ENCODE peak calls at places on chromosomes 11 and 22, in ten cellular contexts. S is NCI-H510A, G is LoVo, X is activated T-cell treated with anti-CD3 and anti-CD28 coated beads for 24 hours, A is heart left ventricle, L is NCI-H460, N is T-helper 1 cell, I is SHP77 treated with DMSO at 0.1 percent for 48 hours, U is iris pigment epithelial cell, Q is NCI-H1105. V is an unnamed sample.

GRCh38 chr22:18076060-18076497 is 1.7 kb upstream of the PEX26 start:
- DNase-seq in X (peak), A (peak), N (no peak), I (peak), L (peak), G (peak), Q (peak), U (peak), S (peak), V (peak)

GRCh38 chr22:32237021-32237420 is 18.1 kb downstream of the SLC5A4 start:
- DNase-seq in U (no peak), A (no peak), G (no peak), N (no peak), Q (no peak), X (no peak), S (no peak), L (no peak), I (no peak), V (no peak)

GRCh38 chr22:20429254-20430100 is 8.1 kb downstream of the SCARF2 start:
- DNase-seq in L (no peak), U (no peak), G (peak), I (no peak), A (no peak), N (peak), S (no peak), Q (peak), X (peak), V (no peak)

GRCh38 chr11:4606231-4607015 is 1.6 kb downstream of the TRIM68 start:
- DNase-seq in Q (peak), S (no peak), L (no peak), I (no peak), X (no peak), G (no peak), A (no peak), U (peak), N (no peak), V (no peak)

GRCh38 chr11:94731921-94732601 is 36.1 kb upstream of the AMOTL1 start:
- DNase-seq in I (no peak), Q (no peak), A (peak), L (peak), G (no peak), U (peak), X (no peak), S (no peak), N (no peak), V (peak)

GRCh38 chr22:35266277-35266676 is 9.0 kb downstream of the HMGXB4 start:
- DNase-seq in X (no peak), N (no peak), Q (no peak), G (no peak), I (no peak), A (no peak), U (no peak), S (no peak), L (no peak), V (no peak)

GRCh38 chr11:101215069-101215468 is 85.5 kb upstream of the PGR start:
- DNase-seq in G (no peak), X (no peak), Q (no peak), S (no peak), I (no peak), U (no peak), A (no peak), N (no peak), L (no peak), V (peak)

GRCh38 chr11:115452245-115452644 is 52.0 kb downstream of the CADM1 start:
- DNase-seq in N (no peak), A (no peak), U (no peak), S (no peak), G (peak), X (no peak), Q (no peak), L (no peak), I (peak), V (no peak)

GRCh38 chr11:69089258-69089657 is 40.5 kb downstream of the TPCN2 start:
- DNase-seq in L (no peak), G (peak), A (peak), Q (no peak), I (no peak), U (peak), S (no peak), X (no peak), N (no peak), V (peak)

GRCh38 chr11:68053981-68054812 is 15.4 kb downstream of the TCIRG1 start:
- DNase-seq in N (no peak), X (no peak), Q (no peak), I (no peak), U (no peak), S (no peak), L (no peak), A (no peak), G (no peak), V (no peak)

GRCh38 chr22:38718414-38718813 is 12.7 kb downstream of the GTPBP1 start:
- DNase-seq in I (no peak), A (no peak), L (peak), Q (no peak), N (no peak), U (peak), S (no peak), X (no peak), G (peak), V (peak)

GRCh38 chr11:36822829-36823228 is 224.8 kb upstream of the RAG2 start:
- DNase-seq in Q (no peak), S (no peak), N (no peak), X (no peak), U (no peak), G (no peak), I (no peak), L (no peak), A (no peak), V (no peak)

GRCh38 chr11:114216804-114217195 is 79.4 kb upstream of the NNMT start:
- DNase-seq in A (no peak), I (no peak), U (no peak), L (no peak), G (no peak), S (no peak), Q (no peak), N (no peak), X (no peak), V (no peak)

GRCh38 chr11:64518928-64519327 is 72.1 kb upstream of the SLC22A12 start:
- DNase-seq in N (no peak), Q (no peak), A (no peak), S (no peak), X (no peak), U (no peak), G (no peak), L (no peak), I (no peak), V (no peak)

GRCh38 chr11:66281001-66281400 is 3.0 kb downstream of the CNIH2 start:
- DNase-seq in N (no peak), A (no peak), X (no peak), I (no peak), S (no peak), G (no peak), Q (no peak), U (no peak), L (no peak), V (no peak)

GRCh38 chr22:49567894-49568750 is 259.6 kb downstream of the BRD1 start:
- DNase-seq in X (no peak), L (no peak), A (no peak), I (no peak), N (no peak), Q (no peak), U (no peak), G (no peak), S (no peak), V (no peak)

GRCh38 chr22:38618682-38619081 is 37.5 kb downstream of the FAM227A start:
- DNase-seq in U (peak), S (no peak), A (no peak), L (no peak), G (no peak), N (no peak), I (no peak), Q (no peak), X (no peak), V (no peak)

GRCh38 chr11:72004515-72005346 is 6.0 kb downstream of the IL18BP start:
- DNase-seq in A (no peak), U (no peak), X (no peak), L (no peak), N (no peak), I (no peak), Q (no peak), G (no peak), S (peak), V (no peak)

GRCh38 chr11:86692317-86692716 is 19.9 kb upstream of the ME3 start:
- DNase-seq in X (no peak), Q (no peak), N (no peak), L (no peak), A (no peak), S (no peak), I (no peak), U (peak), G (no peak), V (no peak)